ENCODE peak calls at places on chromosomes 11 and 22, in five cellular contexts. K is kidney glomerular epithelial cell; Q is mammary epithelial cell; W is activated T-helper 1 cell treated with anti-CD3 and anti-CD28 coated beads, Interleukin-2, amount 50 U/mL, for 16 hours; O is AG08396. G is an unnamed sample.
A peak's percentile ranks its signal among the peaks of the same experiment; 100 is the strongest.

GRCh38 chr11:11230802-11231562 is 122.1 kb downstream of the CSNK2A3 start:
- DNase-seq in K (no peak), Q (no peak), W (no peak), O (no peak), G (no peak)

GRCh38 chr11:110984147-110984546 is 261.4 kb upstream of the POU2AF2 start:
- DNase-seq in W (no peak), O (peak; percentile 27), Q (peak; percentile 60), K (peak; percentile 92), G (no peak)

GRCh38 chr11:94473177-94473799 is 20.4 kb downstream of the MRE11 start:
- DNase-seq in W (no peak), Q (no peak), K (no peak), O (no peak), G (no peak)

GRCh38 chr11:57233702-57234101 is 3.3 kb downstream of the APLNR start:
- DNase-seq in Q (no peak), W (no peak), K (no peak), O (no peak), G (no peak)

GRCh38 chr11:128737704-128738103 is 43.8 kb downstream of the FLI1 start:
- DNase-seq in O (no peak), Q (no peak), W (no peak), K (no peak), G (no peak)

GRCh38 chr11:131809203-131809948 is 439.0 kb downstream of the NTM start:
- DNase-seq in O (no peak), W (no peak), Q (peak; percentile 1), K (no peak), G (no peak)

GRCh38 chr11:27497284-27497866 is 9.2 kb downstream of the LIN7C start:
- DNase-seq in O (no peak), W (no peak), K (peak; percentile 10), Q (peak; percentile 13), G (no peak)

GRCh38 chr22:27880778-27881394 is 38.2 kb downstream of the PITPNB start:
- DNase-seq in K (peak; percentile 63), Q (peak; percentile 54), O (no peak), W (no peak), G (no peak)

GRCh38 chr11:66568124-66568916 is at the start of gene CTSF:
- DNase-seq in W (peak; percentile 60), Q (peak; percentile 62), O (peak; percentile 99), K (peak; percentile 11), G (peak; percentile 88)

GRCh38 chr22:30307026-30307574 is 17.8 kb upstream of the CASTOR1 start:
- DNase-seq in Q (no peak), O (no peak), K (no peak), W (no peak), G (peak; percentile 86)

G was measured in breast epithelium.